ENCODE peak calls at places on chromosomes 3 and 15, in six cellular contexts. U, D, A, Q, Y and R are unnamed samples.
A peak's percentile ranks its signal among the peaks of the same experiment; 100 is the strongest.

GRCh38 chr3:157070600-157070999 is 89.3 kb downstream of the CCNL1 start:
- DNase-seq in Q (no peak), A (no peak), Y (no peak), U (no peak), D (no peak), R (no peak)

GRCh38 chr3:52317601-52318000 is 1.5 kb downstream of the DNAH1 start:
- DNase-seq in U (peak; percentile 74), A (no peak), Y (peak; percentile 63), Q (peak; percentile 28), D (peak; percentile 62), R (peak; percentile 81)

GRCh38 chr3:13853256-13853977 is 26.5 kb downstream of the WNT7A start:
- DNase-seq in Y (no peak), D (no peak), Q (no peak), A (no peak), U (no peak), R (no peak)

GRCh38 chr15:76514292-76514691 is 177.7 kb downstream of the ISL2 start:
- DNase-seq in Q (no peak), D (no peak), Y (no peak), A (no peak), U (no peak), R (no peak)

GRCh38 chr3:17584066-17584465 is 158.4 kb downstream of the TBC1D5 start:
- DNase-seq in A (no peak), U (no peak), D (no peak), Y (no peak), Q (no peak), R (no peak)

GRCh38 chr3:161893972-161894371 is 397.4 kb downstream of the OTOL1 start:
- DNase-seq in Y (no peak), Q (no peak), D (no peak), U (no peak), A (no peak), R (no peak)

GRCh38 chr15:66580643-66581042 is 14.8 kb upstream of the LCTL start:
- DNase-seq in A (no peak), U (no peak), Y (peak; percentile 55), Q (peak; percentile 7), D (no peak), R (peak; percentile 83)

GRCh38 chr3:167380004-167380689 is at the start of gene ZBBX:
- DNase-seq in D (peak; percentile 61), A (peak; percentile 11), Q (peak; percentile 89), U (peak; percentile 81), Y (peak; percentile 76), R (peak; percentile 71)

GRCh38 chr15:28890711-28891495 is 5.1 kb downstream of the APBA2 start:
- DNase-seq in U (peak; percentile 47), Y (no peak), D (no peak), A (no peak), Q (no peak), R (no peak)

GRCh38 chr3:12155833-12156232 is 2.9 kb downstream of the TIMP4 start:
- DNase-seq in Q (peak; percentile 56), A (no peak), Y (no peak), U (no peak), D (no peak), R (no peak)

GRCh38 chr15:62124176-62124952 is 40.7 kb downstream of the C2CD4B start:
- DNase-seq in U (no peak), Q (no peak), D (no peak), A (no peak), Y (no peak), R (no peak)

GRCh38 chr15:81189583-81190283 is 6.9 kb upstream of the IL16 start:
- DNase-seq in Q (peak; percentile 22), U (no peak), D (no peak), Y (peak; percentile 77), A (no peak), R (peak; percentile 89)

GRCh38 chr15:57255751-57256150 is 120.6 kb upstream of the CGNL1 start:
- DNase-seq in U (no peak), D (no peak), A (no peak), Y (no peak), Q (no peak), R (no peak)

GRCh38 chr3:144185291-144185690 is 213.7 kb downstream of the DIPK2A start:
- DNase-seq in Y (no peak), Q (no peak), U (no peak), A (no peak), D (no peak), R (no peak)

GRCh38 chr3:190972196-190972595 is 109.7 kb upstream of the GMNC start:
- DNase-seq in A (no peak), U (no peak), Y (no peak), D (no peak), Q (no peak), R (no peak)

GRCh38 chr3:109115451-109115850 is 2.5 kb downstream of the MORC1 start:
- DNase-seq in U (no peak), D (no peak), A (no peak), Q (no peak), Y (no peak), R (no peak)

GRCh38 chr15:85899927-85900326 is 105.2 kb upstream of the KLHL25 start:
- DNase-seq in Q (no peak), A (no peak), Y (no peak), U (no peak), D (no peak), R (no peak)

GRCh38 chr3:126101521-126101982 is 17.6 kb upstream of the SLC41A3 start:
- DNase-seq in U (no peak), A (no peak), Q (no peak), Y (no peak), D (no peak), R (peak; percentile 51)

GRCh38 chr15:72532991-72533601 is 59.0 kb downstream of the ARIH1 start:
- DNase-seq in U (peak; percentile 15), Q (no peak), D (no peak), Y (no peak), A (no peak), R (no peak)

GRCh38 chr3:71998995-71999673 is 214.2 kb upstream of the PROK2 start:
- DNase-seq in A (no peak), U (no peak), Q (no peak), D (no peak), Y (no peak), R (no peak)

GRCh38 chr3:167992384-167992783 is 103.3 kb downstream of the GOLIM4 start:
- DNase-seq in Q (no peak), D (no peak), U (no peak), A (no peak), Y (no peak), R (no peak)

GRCh38 chr3:187198490-187198889 is 1.2 kb downstream of the RTP1 start:
- DNase-seq in Q (no peak), U (no peak), Y (no peak), A (no peak), D (no peak), R (no peak)

GRCh38 chr3:125200731-125201139 is 11.8 kb downstream of the SLC12A8 start:
- DNase-seq in Q (no peak), D (no peak), U (no peak), A (no peak), Y (no peak), R (no peak)

GRCh38 chr15:36798366-36798765 is 218.9 kb downstream of the CDIN1 start:
- DNase-seq in Q (no peak), A (no peak), U (no peak), Y (no peak), D (no peak), R (no peak)

GRCh38 chr15:100923076-100923475 is 3.9 kb downstream of the LRRK1 start:
- DNase-seq in U (no peak), D (no peak), Y (no peak), Q (no peak), A (no peak), R (no peak)

GRCh38 chr3:181879926-181880325 is 168.2 kb downstream of the SOX2 start:
- DNase-seq in Q (no peak), U (no peak), A (no peak), Y (no peak), D (no peak), R (no peak)

GRCh38 chr3:134149286-134149685 is 101.4 kb downstream of the RYK start:
- DNase-seq in A (no peak), Y (no peak), U (no peak), D (no peak), Q (no peak), R (no peak)

GRCh38 chr3:171829841-171830559 is 13.1 kb upstream of the TMEM212 start:
- DNase-seq in U (no peak), Q (peak; percentile 84), Y (peak; percentile 91), A (no peak), D (peak; percentile 10), R (peak; percentile 85)

GRCh38 chr3:156535162-156535627 is 19.7 kb downstream of the SSR3 start:
- DNase-seq in D (no peak), U (no peak), Y (peak; percentile 52), A (no peak), Q (peak; percentile 94), R (peak; percentile 63)

GRCh38 chr15:99495430-99496301 is 70.1 kb upstream of the MEF2A start:
- DNase-seq in Y (no peak), A (no peak), Q (no peak), U (no peak), D (no peak), R (no peak)

GRCh38 chr3:189186093-189186492 is 14.3 kb downstream of the TPRG1 start:
- DNase-seq in D (no peak), U (no peak), Q (peak; percentile 63), A (no peak), Y (no peak), R (no peak)

GRCh38 chr3:9838856-9839255 is 5.0 kb downstream of the RPUSD3 start:
- DNase-seq in Q (no peak), D (no peak), U (no peak), Y (no peak), A (no peak), R (no peak)
- H3K27ac ChIP-seq in Q (no peak overlapping the region), D (no peak overlapping the region), U (no peak overlapping the region), Y (no peak overlapping the region), A (no peak overlapping the region), R (no peak overlapping the region)

DNA sequence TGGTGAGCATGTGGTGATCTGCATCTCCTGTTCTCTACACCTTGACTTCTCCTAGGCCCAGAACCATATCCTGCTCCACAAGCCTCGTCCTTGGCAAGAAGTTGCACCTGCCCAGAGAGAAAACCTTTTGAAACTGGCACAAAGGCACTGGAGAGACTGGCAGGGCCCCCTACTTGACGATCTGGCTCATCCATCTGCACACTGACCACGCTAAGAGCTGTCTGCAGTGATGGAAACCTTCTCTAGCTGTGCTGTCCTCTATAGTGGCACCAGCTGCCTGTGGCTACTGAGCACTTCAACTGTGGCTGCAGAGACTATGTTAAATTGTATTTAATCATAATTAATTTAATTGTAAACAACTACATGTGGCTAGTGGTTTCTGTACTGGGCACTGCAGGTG is 26.2 kb upstream of the SRP14 start:
- DNase-seq in Q (no peak), U (no peak), A (no peak), D (no peak), Y (no peak), R (no peak)
- H3K4me1 ChIP-seq in Q (peaks cover 23% of the 10 kb centered on the region), U (no peaks in the 10 kb centered on the region), A (peaks cover 53% of the 10 kb centered on the region), D (peaks cover 6% of the 10 kb centered on the region), Y (peaks cover 29% of the 10 kb centered on the region), R (peaks cover 44% of the 10 kb centered on the region)

GRCh38 chr15:95442107-95442719 is 888.3 kb upstream of the NR2F2 start:
- DNase-seq in Y (no peak), Q (peak; percentile 10), A (no peak), U (no peak), D (no peak), R (no peak)
- H3K27ac ChIP-seq in Y (peak overlapping the region; percentile 74), Q (peak overlapping the region; percentile 78), A (no peak overlapping the region), U (no peak overlapping the region), D (no peak overlapping the region), R (peak overlapping the region; percentile 18)

DNA sequence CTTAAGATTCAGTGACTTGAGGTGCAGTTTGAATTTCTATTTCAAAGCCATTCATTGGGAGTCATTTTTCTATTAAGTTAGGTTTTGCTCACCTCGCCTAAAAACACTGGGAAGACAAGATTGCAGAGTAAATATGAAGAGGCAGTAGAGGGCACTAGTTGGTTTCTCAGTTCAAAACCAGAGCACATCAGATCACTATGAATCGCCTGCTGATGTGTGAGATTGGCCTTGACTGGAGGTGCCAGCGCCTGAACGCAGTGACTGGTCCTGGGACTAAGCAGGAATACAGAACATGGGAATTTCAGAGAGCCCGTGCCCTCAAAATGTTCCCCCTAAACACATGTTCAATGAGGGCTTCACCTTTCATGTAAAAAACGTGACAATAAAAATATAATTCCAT is 229.0 kb downstream of the ITPR1 start:
- DNase-seq in A (no peak), Q (peak; percentile 88), Y (no peak), U (no peak), D (no peak), R (peak; percentile 72)
- H3K4me1 ChIP-seq in A (peaks cover 77% of the 10 kb centered on the region), Q (peaks cover 45% of the 10 kb centered on the region), Y (peaks cover 72% of the 10 kb centered on the region), U (no peaks in the 10 kb centered on the region), D (no peaks in the 10 kb centered on the region), R (peaks cover 48% of the 10 kb centered on the region)